ENCODE peak calls at places on chromosomes 4 and X, in nine cellular contexts. V is NCI-H2029 treated with DMSO at 0.1 percent for 48 hours; T is IMR-90; X is activated naive CD4-positive, alpha-beta T cell treated with anti-CD3 and anti-CD28 coated beads for 36 hours; M is neural progenitor cell; E is MCF 10A; P is HTR-8/SVneo; W is ovary; J is HFF-Myc. G is an unnamed sample.

GRCh38 chrX:12240491-12240890 is 102.2 kb downstream of the FRMPD4 start:
- DNase-seq in V (no peak), T (no peak), X (no peak), M (no peak), E (no peak), P (no peak), W (no peak), J (no peak), G (no peak)

GRCh38 chrX:2691543-2692220 is 587 bp downstream of the CD99 start:
- DNase-seq in V (no peak), T (peak), X (peak), M (peak), E (peak), P (no peak), W (peak), J (no peak), G (peak)

GRCh38 chr4:2303686-2304320 is 41.9 kb upstream of the MXD4 start:
- DNase-seq in V (no peak), T (no peak), X (no peak), M (no peak), E (no peak), P (no peak), W (no peak), J (no peak), G (no peak)

GRCh38 chrX:105375816-105376215 is 155.3 kb upstream of the TEX13A start:
- DNase-seq in V (no peak), T (no peak), X (no peak), M (no peak), E (peak), P (no peak), W (no peak), J (no peak), G (no peak)

GRCh38 chr4:73606465-73606974 is 13.7 kb downstream of the RASSF6 start:
- DNase-seq in V (peak), T (no peak), X (no peak), M (no peak), E (no peak), P (no peak), W (no peak), J (no peak), G (no peak)

GRCh38 chr4:52958232-52958631 is 96.1 kb downstream of the RASL11B start:
- DNase-seq in V (no peak), T (peak), X (no peak), M (no peak), E (no peak), P (no peak), W (no peak), J (no peak), G (no peak)

GRCh38 chrX:55480390-55481062 is 9.1 kb downstream of the USP51 start:
- DNase-seq in V (no peak), T (no peak), X (no peak), M (no peak), E (no peak), P (no peak), W (no peak), J (no peak), G (no peak)

GRCh38 chrX:151448509-151448908 is 51.5 kb downstream of the VMA21 start:
- DNase-seq in V (no peak), T (no peak), X (no peak), M (no peak), E (no peak), P (no peak), W (no peak), J (no peak), G (no peak)

GRCh38 chrX:110146521-110146920 is 143.6 kb downstream of the TMEM164 start:
- DNase-seq in V (peak), T (peak), X (peak), M (peak), E (peak), P (peak), W (no peak), J (peak), G (peak)

GRCh38 chr4:105022811-105023667 is 123.6 kb upstream of the TET2 start:
- DNase-seq in V (no peak), T (peak), X (no peak), M (no peak), E (peak), P (no peak), W (no peak), J (no peak), G (no peak)

GRCh38 chrX:119753639-119754257 is 4.6 kb upstream of the SOWAHD start:
- DNase-seq in V (peak), T (peak), X (peak), M (peak), E (peak), P (no peak), W (no peak), J (no peak), G (peak)

GRCh38 chr4:687048-687974 is 1.6 kb downstream of the SLC49A3 start:
- DNase-seq in V (no peak), T (peak), X (no peak), M (no peak), E (peak), P (peak), W (no peak), J (peak), G (peak)

GRCh38 chr4:106273831-106274230 is 42.2 kb downstream of the TBCK start:
- DNase-seq in V (no peak), T (peak), X (no peak), M (no peak), E (no peak), P (no peak), W (no peak), J (no peak), G (no peak)

GRCh38 chr4:139795915-139796314 is 130.3 kb downstream of the MGST2 start:
- DNase-seq in V (no peak), T (peak), X (no peak), M (no peak), E (no peak), P (no peak), W (no peak), J (no peak), G (no peak)

GRCh38 chrX:17375631-17376380 is 806 bp downstream of the NHS start:
- DNase-seq in V (no peak), T (peak), X (no peak), M (peak), E (peak), P (no peak), W (peak), J (no peak), G (peak)

GRCh38 chr4:74157116-74157742 is 689 bp upstream of the MTHFD2L start:
- DNase-seq in V (no peak), T (peak), X (no peak), M (no peak), E (peak), P (no peak), W (no peak), J (no peak), G (no peak)

GRCh38 chr4:153530996-153531375 is 64.8 kb downstream of the TMEM131L start:
- DNase-seq in V (no peak), T (no peak), X (no peak), M (no peak), E (no peak), P (no peak), W (no peak), J (no peak), G (no peak)

GRCh38 chr4:40314951-40315350 is 20.2 kb upstream of the CHRNA9 start:
- DNase-seq in V (no peak), T (no peak), X (no peak), M (no peak), E (peak), P (no peak), W (no peak), J (no peak), G (peak)

GRCh38 chrX:141879616-141880015 is 24.1 kb upstream of the MAGEC1 start:
- DNase-seq in V (no peak), T (no peak), X (no peak), M (no peak), E (no peak), P (no peak), W (no peak), J (no peak), G (no peak)

GRCh38 chr4:168765726-168766125 is 244.3 kb downstream of the CBR4 start:
- DNase-seq in V (no peak), T (peak), X (no peak), M (no peak), E (peak), P (no peak), W (no peak), J (no peak), G (peak)